ENCODE peak calls at places on chromosome 10, in six cellular contexts. One of them, this sample, is unnamed.

GRCh38 chr10:50367732-50368131 is 116.4 kb upstream of the ASAH2 start:
- DNase-seq in heart left ventricle: no peak
- DNase-seq in D341Med: peak
- DNase-seq in CD4-positive, alpha-beta T cell: no peak
- DNase-seq in DMS53: peak
- DNase-seq in Calu3: peak
- DNase-seq in this sample: no peak

GRCh38 chr10:111233439-111233838 is 156.6 kb downstream of the ADRA2A start:
- DNase-seq in heart left ventricle: no peak
- DNase-seq in D341Med: no peak
- DNase-seq in CD4-positive, alpha-beta T cell: no peak
- DNase-seq in DMS53: peak
- DNase-seq in Calu3: no peak
- DNase-seq in this sample: no peak

GRCh38 chr10:24925799-24926198 is 26.6 kb downstream of the PRTFDC1 start:
- DNase-seq in heart left ventricle: no peak
- DNase-seq in D341Med: no peak
- DNase-seq in CD4-positive, alpha-beta T cell: no peak
- DNase-seq in DMS53: no peak
- DNase-seq in Calu3: no peak
- DNase-seq in this sample: no peak

GRCh38 chr10:78602201-78602917 is 466.4 kb upstream of the ZMIZ1 start:
- DNase-seq in heart left ventricle: no peak
- DNase-seq in D341Med: no peak
- DNase-seq in CD4-positive, alpha-beta T cell: no peak
- DNase-seq in DMS53: no peak
- DNase-seq in Calu3: no peak
- DNase-seq in this sample: no peak

GRCh38 chr10:120400601-120401000 is 56.4 kb upstream of the PLPP4 start:
- DNase-seq in heart left ventricle: no peak
- DNase-seq in D341Med: no peak
- DNase-seq in CD4-positive, alpha-beta T cell: no peak
- DNase-seq in DMS53: no peak
- DNase-seq in Calu3: no peak
- DNase-seq in this sample: no peak

GRCh38 chr10:3273966-3274365 is 101.4 kb upstream of the PITRM1 start:
- DNase-seq in heart left ventricle: no peak
- DNase-seq in D341Med: no peak
- DNase-seq in CD4-positive, alpha-beta T cell: no peak
- DNase-seq in DMS53: no peak
- DNase-seq in Calu3: no peak
- DNase-seq in this sample: no peak

GRCh38 chr10:117536862-117537435 is 5.6 kb upstream of the EMX2 start:
- DNase-seq in heart left ventricle: no peak
- DNase-seq in D341Med: no peak
- DNase-seq in CD4-positive, alpha-beta T cell: no peak
- DNase-seq in DMS53: no peak
- DNase-seq in Calu3: no peak
- DNase-seq in this sample: peak

GRCh38 chr10:122492006-122492405 is 30.7 kb downstream of the HTRA1 start:
- DNase-seq in heart left ventricle: no peak
- DNase-seq in D341Med: no peak
- DNase-seq in CD4-positive, alpha-beta T cell: no peak
- DNase-seq in DMS53: no peak
- DNase-seq in Calu3: no peak
- DNase-seq in this sample: no peak

GRCh38 chr10:28984431-28984830 is 304.4 kb upstream of the LYZL1 start:
- DNase-seq in heart left ventricle: peak
- DNase-seq in D341Med: no peak
- DNase-seq in CD4-positive, alpha-beta T cell: no peak
- DNase-seq in DMS53: peak
- DNase-seq in Calu3: peak
- DNase-seq in this sample: no peak

GRCh38 chr10:34299105-34299611 is 515.9 kb downstream of the PARD3 start:
- DNase-seq in heart left ventricle: no peak
- DNase-seq in D341Med: no peak
- DNase-seq in CD4-positive, alpha-beta T cell: no peak
- DNase-seq in DMS53: no peak
- DNase-seq in Calu3: no peak
- DNase-seq in this sample: no peak

GRCh38 chr10:61529208-61529607 is 76.0 kb upstream of the TMEM26 start:
- DNase-seq in heart left ventricle: no peak
- DNase-seq in D341Med: no peak
- DNase-seq in CD4-positive, alpha-beta T cell: no peak
- DNase-seq in DMS53: no peak
- DNase-seq in Calu3: no peak
- DNase-seq in this sample: no peak

GRCh38 chr10:83274088-83274487 is 865.2 kb upstream of the GHITM start:
- DNase-seq in heart left ventricle: no peak
- DNase-seq in D341Med: no peak
- DNase-seq in CD4-positive, alpha-beta T cell: no peak
- DNase-seq in DMS53: no peak
- DNase-seq in Calu3: no peak
- DNase-seq in this sample: no peak

GRCh38 chr10:110023785-110024184 is 16.0 kb downstream of the ADD3 start:
- DNase-seq in heart left ventricle: no peak
- DNase-seq in D341Med: no peak
- DNase-seq in CD4-positive, alpha-beta T cell: no peak
- DNase-seq in DMS53: no peak
- DNase-seq in Calu3: no peak
- DNase-seq in this sample: no peak

This sample was measured in GM20000.